ENCODE peak calls at places on chromosomes 4 and X, in eight cellular contexts. One of them, this sample, is unnamed.

GRCh38 chr4:173752610-173753009 is 222.6 kb upstream of the HAND2 start:
- DNase-seq in AG10803: peak; percentile 11
- DNase-seq in fibroblast of pulmonary artery: peak; percentile 26
- DNase-seq in ovary: no peak
- DNase-seq in PC-9: no peak
- DNase-seq in lung: no peak
- DNase-seq in Peyer's patch: no peak
- DNase-seq in fibroblast of lung: no peak
- DNase-seq in this sample: peak; percentile 15

GRCh38 chr4:151013944-151014343 is 1.1 kb downstream of the LRBA start:
- DNase-seq in ovary: no peak
- DNase-seq in fibroblast of lung: no peak
- DNase-seq in Peyer's patch: no peak
- DNase-seq in AG10803: no peak
- DNase-seq in fibroblast of pulmonary artery: no peak
- DNase-seq in lung: no peak
- DNase-seq in PC-9: no peak
- DNase-seq in this sample: no peak

GRCh38 chrX:144918936-144919335 is 328.4 kb upstream of the SPANXN1 start:
- DNase-seq in fibroblast of lung: no peak
- DNase-seq in fibroblast of pulmonary artery: no peak
- DNase-seq in AG10803: no peak
- DNase-seq in Peyer's patch: no peak
- DNase-seq in lung: no peak
- DNase-seq in ovary: no peak
- DNase-seq in PC-9: no peak
- DNase-seq in this sample: no peak

GRCh38 chr4:54015421-54016065 is 48.9 kb downstream of the CHIC2 start:
- DNase-seq in Peyer's patch: no peak
- DNase-seq in PC-9: no peak
- DNase-seq in fibroblast of pulmonary artery: no peak
- DNase-seq in fibroblast of lung: no peak
- DNase-seq in AG10803: no peak
- DNase-seq in ovary: no peak
- DNase-seq in lung: no peak
- DNase-seq in this sample: no peak

GRCh38 chrX:96770315-96770714 is 85.7 kb downstream of the DIAPH2 start:
- DNase-seq in ovary: no peak
- DNase-seq in Peyer's patch: no peak
- DNase-seq in lung: no peak
- DNase-seq in fibroblast of pulmonary artery: peak; percentile 46
- DNase-seq in PC-9: no peak
- DNase-seq in AG10803: peak; percentile 20
- DNase-seq in fibroblast of lung: peak; percentile 8
- DNase-seq in this sample: no peak

GRCh38 chr4:176268963-176269362 is at the start of gene ASB5:
- DNase-seq in ovary: no peak
- DNase-seq in fibroblast of pulmonary artery: no peak
- DNase-seq in fibroblast of lung: no peak
- DNase-seq in Peyer's patch: no peak
- DNase-seq in AG10803: no peak
- DNase-seq in lung: no peak
- DNase-seq in PC-9: no peak
- DNase-seq in this sample: no peak

GRCh38 chrX:96140796-96141195 is 543.8 kb upstream of the DIAPH2 start:
- DNase-seq in PC-9: no peak
- DNase-seq in ovary: no peak
- DNase-seq in AG10803: no peak
- DNase-seq in Peyer's patch: no peak
- DNase-seq in lung: no peak
- DNase-seq in fibroblast of lung: no peak
- DNase-seq in fibroblast of pulmonary artery: peak; percentile 1
- DNase-seq in this sample: no peak

GRCh38 chr4:54908744-54909143 is 216.7 kb downstream of the KDR start:
- DNase-seq in fibroblast of pulmonary artery: no peak
- DNase-seq in fibroblast of lung: peak; percentile 11
- DNase-seq in AG10803: peak; percentile 28
- DNase-seq in ovary: no peak
- DNase-seq in Peyer's patch: no peak
- DNase-seq in lung: no peak
- DNase-seq in PC-9: no peak
- DNase-seq in this sample: no peak

GRCh38 chr4:16577177-16577576 is 321.3 kb downstream of the LDB2 start:
- DNase-seq in ovary: no peak
- DNase-seq in PC-9: no peak
- DNase-seq in fibroblast of lung: no peak
- DNase-seq in AG10803: no peak
- DNase-seq in lung: no peak
- DNase-seq in Peyer's patch: no peak
- DNase-seq in fibroblast of pulmonary artery: no peak
- DNase-seq in this sample: no peak

GRCh38 chr4:141153751-141154510 is 20.7 kb upstream of the RNF150 start:
- DNase-seq in fibroblast of lung: peak; percentile 36
- DNase-seq in Peyer's patch: no peak
- DNase-seq in ovary: peak; percentile 19
- DNase-seq in AG10803: no peak
- DNase-seq in PC-9: no peak
- DNase-seq in lung: no peak
- DNase-seq in fibroblast of pulmonary artery: peak; percentile 83
- DNase-seq in this sample: no peak

GRCh38 chr4:3267576-3268394 is 18.8 kb downstream of the MSANTD1 start:
- DNase-seq in PC-9: peak; percentile 63
- DNase-seq in lung: no peak
- DNase-seq in AG10803: no peak
- DNase-seq in fibroblast of pulmonary artery: no peak
- DNase-seq in fibroblast of lung: no peak
- DNase-seq in Peyer's patch: no peak
- DNase-seq in ovary: no peak
- DNase-seq in this sample: no peak

GRCh38 chr4:169024762-169025161 is 14.7 kb upstream of the CBR4 start:
- DNase-seq in Peyer's patch: no peak
- DNase-seq in PC-9: peak; percentile 41
- DNase-seq in lung: no peak
- DNase-seq in fibroblast of lung: peak; percentile 45
- DNase-seq in ovary: no peak
- DNase-seq in AG10803: peak; percentile 54
- DNase-seq in fibroblast of pulmonary artery: peak; percentile 74
- DNase-seq in this sample: no peak

GRCh38 chr4:26140150-26140898 is 180.5 kb upstream of the RBPJ start:
- DNase-seq in AG10803: peak; percentile 78
- DNase-seq in fibroblast of lung: peak; percentile 70
- DNase-seq in PC-9: no peak
- DNase-seq in Peyer's patch: no peak
- DNase-seq in fibroblast of pulmonary artery: peak; percentile 17
- DNase-seq in ovary: no peak
- DNase-seq in lung: no peak
- DNase-seq in this sample: no peak

GRCh38 chr4:183659029-183659870 is at the start of the genes RWDD4 and TRAPPC11:
- DNase-seq in PC-9: peak; percentile 89
- DNase-seq in AG10803: peak; percentile 99
- DNase-seq in Peyer's patch: peak; percentile 95
- DNase-seq in ovary: peak; percentile 99
- DNase-seq in fibroblast of lung: peak; percentile 100
- DNase-seq in fibroblast of pulmonary artery: peak; percentile 99
- DNase-seq in lung: peak; percentile 99
- DNase-seq in this sample: peak; percentile 93
- TF ChIP-seq CTCF in PC-9: no peak
- TF ChIP-seq CTCF in AG10803: no peak
- TF ChIP-seq CTCF in Peyer's patch: peak; percentile 17
- TF ChIP-seq CTCF in ovary: peak; percentile 82
- TF ChIP-seq CTCF in fibroblast of lung: peak; percentile 17
- TF ChIP-seq CTCF in fibroblast of pulmonary artery: peak; percentile 6
- TF ChIP-seq CTCF in lung: no peak
- TF ChIP-seq CTCF in this sample: peak; percentile 7

GRCh38 chr4:80307774-80308465 is 27.6 kb upstream of the CFAP299 start:
- DNase-seq in AG10803: peak; percentile 47
- DNase-seq in fibroblast of pulmonary artery: peak; percentile 56
- DNase-seq in ovary: no peak
- DNase-seq in lung: peak; percentile 46
- DNase-seq in Peyer's patch: no peak
- DNase-seq in PC-9: no peak
- DNase-seq in fibroblast of lung: peak; percentile 87
- DNase-seq in this sample: no peak

GRCh38 chr4:80305466-80305865 is 30.1 kb upstream of the CFAP299 start:
- DNase-seq in fibroblast of pulmonary artery: peak; percentile 49
- DNase-seq in lung: no peak
- DNase-seq in PC-9: no peak
- DNase-seq in Peyer's patch: no peak
- DNase-seq in fibroblast of lung: peak; percentile 88
- DNase-seq in ovary: no peak
- DNase-seq in AG10803: peak; percentile 84
- DNase-seq in this sample: no peak

GRCh38 chr4:80306255-80306654 is 29.3 kb upstream of the CFAP299 start:
- DNase-seq in fibroblast of lung: peak; percentile 77
- DNase-seq in PC-9: no peak
- DNase-seq in ovary: no peak
- DNase-seq in AG10803: no peak
- DNase-seq in fibroblast of pulmonary artery: peak; percentile 42
- DNase-seq in Peyer's patch: no peak
- DNase-seq in lung: no peak
- DNase-seq in this sample: no peak

GRCh38 chr4:80308466-80308822 is 27.1 kb upstream of the CFAP299 start:
- DNase-seq in Peyer's patch: no peak
- DNase-seq in fibroblast of lung: no peak
- DNase-seq in AG10803: no peak
- DNase-seq in fibroblast of pulmonary artery: no peak
- DNase-seq in PC-9: no peak
- DNase-seq in lung: no peak
- DNase-seq in ovary: no peak
- DNase-seq in this sample: no peak

GRCh38 chr4:80307183-80307735 is 28.3 kb upstream of the CFAP299 start:
- DNase-seq in AG10803: peak; percentile 82
- DNase-seq in PC-9: no peak
- DNase-seq in ovary: no peak
- DNase-seq in Peyer's patch: no peak
- DNase-seq in fibroblast of lung: peak; percentile 88
- DNase-seq in fibroblast of pulmonary artery: peak; percentile 29
- DNase-seq in lung: no peak
- DNase-seq in this sample: no peak
- H3K4me3 ChIP-seq in AG10803: no peak overlapping the region
- H3K4me3 ChIP-seq in PC-9: no peak overlapping the region
- H3K4me3 ChIP-seq in ovary: no peak overlapping the region
- H3K4me3 ChIP-seq in Peyer's patch: no peak overlapping the region
- H3K4me3 ChIP-seq in fibroblast of lung: no peak overlapping the region
- H3K4me3 ChIP-seq in fibroblast of pulmonary artery: no peak overlapping the region
- H3K4me3 ChIP-seq in lung: no peak overlapping the region
- H3K4me3 ChIP-seq in this sample: no peak overlapping the region

GRCh38 chr4:101191302-101192098 is 155.8 kb downstream of the PPP3CA start:
- DNase-seq in fibroblast of pulmonary artery: peak; percentile 96
- DNase-seq in AG10803: peak; percentile 90
- DNase-seq in fibroblast of lung: peak; percentile 92
- DNase-seq in Peyer's patch: peak; percentile 21
- DNase-seq in ovary: peak; percentile 78
- DNase-seq in lung: peak; percentile 60
- DNase-seq in PC-9: no peak
- DNase-seq in this sample: no peak

GRCh38 chr4:101188906-101189305 is 158.4 kb downstream of the PPP3CA start:
- DNase-seq in fibroblast of lung: no peak
- DNase-seq in PC-9: no peak
- DNase-seq in lung: no peak
- DNase-seq in ovary: no peak
- DNase-seq in Peyer's patch: no peak
- DNase-seq in fibroblast of pulmonary artery: no peak
- DNase-seq in AG10803: no peak
- DNase-seq in this sample: no peak

GRCh38 chr4:101184668-101185067 is 162.7 kb downstream of the PPP3CA start:
- DNase-seq in PC-9: no peak
- DNase-seq in Peyer's patch: no peak
- DNase-seq in AG10803: no peak
- DNase-seq in lung: no peak
- DNase-seq in ovary: no peak
- DNase-seq in fibroblast of pulmonary artery: no peak
- DNase-seq in fibroblast of lung: no peak
- DNase-seq in this sample: no peak

GRCh38 chr4:101186558-101187184 is 160.7 kb downstream of the PPP3CA start:
- DNase-seq in fibroblast of lung: no peak
- DNase-seq in AG10803: no peak
- DNase-seq in Peyer's patch: no peak
- DNase-seq in ovary: no peak
- DNase-seq in fibroblast of pulmonary artery: no peak
- DNase-seq in lung: no peak
- DNase-seq in PC-9: no peak
- DNase-seq in this sample: no peak

DNA sequence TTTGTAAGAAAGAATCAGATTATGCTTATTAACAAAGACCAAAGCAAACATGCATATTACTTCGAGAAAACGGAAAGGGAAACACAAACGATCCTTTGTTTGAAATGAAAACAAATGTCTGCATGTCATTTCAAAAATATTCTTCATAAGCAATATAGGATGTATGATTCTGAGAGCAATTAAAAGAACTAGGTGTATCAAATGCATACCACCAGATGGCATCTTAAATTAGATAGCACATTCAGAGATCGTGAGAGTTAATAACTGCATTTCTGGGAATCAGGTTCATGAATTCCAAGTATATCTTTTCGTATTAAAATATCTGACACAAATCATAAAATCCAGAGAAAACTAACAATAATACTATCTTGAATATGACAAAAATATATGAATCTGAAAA is 159.5 kb downstream of the PPP3CA start:
- DNase-seq in PC-9: no peak
- DNase-seq in Peyer's patch: no peak
- DNase-seq in lung: no peak
- DNase-seq in ovary: no peak
- DNase-seq in AG10803: no peak
- DNase-seq in fibroblast of lung: no peak
- DNase-seq in fibroblast of pulmonary artery: no peak
- DNase-seq in this sample: no peak
- TF ChIP-seq CTCF in PC-9: peak; percentile 32
- TF ChIP-seq CTCF in Peyer's patch: no peak
- TF ChIP-seq CTCF in lung: no peak
- TF ChIP-seq CTCF in ovary: no peak
- TF ChIP-seq CTCF in AG10803: peak; percentile 33
- TF ChIP-seq CTCF in fibroblast of lung: no peak
- TF ChIP-seq CTCF in fibroblast of pulmonary artery: no peak
- TF ChIP-seq CTCF in this sample: peak; percentile 2

GRCh38 chr4:77156533-77156911 is 485 bp upstream of the CCNG2 start:
- DNase-seq in PC-9: peak; percentile 97
- DNase-seq in fibroblast of lung: peak; percentile 99
- DNase-seq in lung: peak; percentile 99
- DNase-seq in fibroblast of pulmonary artery: peak; percentile 99
- DNase-seq in ovary: peak; percentile 97
- DNase-seq in Peyer's patch: peak; percentile 96
- DNase-seq in AG10803: peak; percentile 99
- DNase-seq in this sample: no peak

GRCh38 chr4:77153016-77153415 is 4.0 kb upstream of the CCNG2 start:
- DNase-seq in Peyer's patch: peak; percentile 25
- DNase-seq in PC-9: peak; percentile 42
- DNase-seq in ovary: no peak
- DNase-seq in fibroblast of pulmonary artery: no peak
- DNase-seq in AG10803: no peak
- DNase-seq in lung: no peak
- DNase-seq in fibroblast of lung: no peak
- DNase-seq in this sample: no peak

GRCh38 chr4:77155631-77156345 is 1.2 kb upstream of the CCNG2 start:
- DNase-seq in ovary: no peak
- DNase-seq in fibroblast of pulmonary artery: no peak
- DNase-seq in fibroblast of lung: no peak
- DNase-seq in Peyer's patch: no peak
- DNase-seq in AG10803: no peak
- DNase-seq in lung: no peak
- DNase-seq in PC-9: no peak
- DNase-seq in this sample: no peak

GRCh38 chr4:77154074-77154473 is 2.9 kb upstream of the CCNG2 start:
- DNase-seq in PC-9: no peak
- DNase-seq in AG10803: no peak
- DNase-seq in fibroblast of pulmonary artery: no peak
- DNase-seq in ovary: no peak
- DNase-seq in Peyer's patch: no peak
- DNase-seq in lung: no peak
- DNase-seq in fibroblast of lung: no peak
- DNase-seq in this sample: no peak

GRCh38 chr4:77154761-77155499 is 2.1 kb upstream of the CCNG2 start:
- DNase-seq in AG10803: no peak
- DNase-seq in PC-9: no peak
- DNase-seq in lung: no peak
- DNase-seq in fibroblast of lung: no peak
- DNase-seq in ovary: no peak
- DNase-seq in Peyer's patch: no peak
- DNase-seq in fibroblast of pulmonary artery: no peak
- DNase-seq in this sample: peak; percentile 24
- H3K4me3 ChIP-seq in AG10803: no peak overlapping the region
- H3K4me3 ChIP-seq in PC-9: no peak overlapping the region
- H3K4me3 ChIP-seq in lung: no peak overlapping the region
- H3K4me3 ChIP-seq in fibroblast of lung: no peak overlapping the region
- H3K4me3 ChIP-seq in ovary: no peak overlapping the region
- H3K4me3 ChIP-seq in Peyer's patch: no peak overlapping the region
- H3K4me3 ChIP-seq in fibroblast of pulmonary artery: no peak overlapping the region
- H3K4me3 ChIP-seq in this sample: no peak overlapping the region